ENCODE peak calls at places on chromosomes 1 and 21, in five cellular contexts. X is effector memory CD4-positive, alpha-beta T cell; C is left ventricle myocardium inferior; M is mesenchymal stem cell; Z is body of pancreas. O is an unnamed sample. For H3K4me1, the result is how much of the 10 kb centered on the place peaks cover.

GRCh38 chr1:203374023-203374422 is 23.1 kb upstream of the FMOD start:
- DNase-seq in M (no peak), Z (no peak), C (no peak), X (no peak), O (no peak)

GRCh38 chr1:206040328-206040727 is 12.6 kb upstream of the RHEX start:
- DNase-seq in C (no peak), Z (no peak), X (no peak), M (no peak), O (no peak)

GRCh38 chr1:31764307-31765040 is at the start of gene ADGRB2:
- DNase-seq in M (no peak), Z (no peak), X (no peak), C (no peak), O (no peak)

GRCh38 chr1:25129380-25129779 is 102.9 kb downstream of the SYF2 start:
- DNase-seq in Z (no peak), C (no peak), M (no peak), X (no peak), O (no peak)

GRCh38 chr1:158121604-158122254 is 59.0 kb upstream of the CD1D start:
- DNase-seq in M (peak), C (no peak), X (no peak), Z (peak), O (peak)

GRCh38 chr1:80542231-80542630 is 1258.5 kb upstream of the ADGRL2 start:
- DNase-seq in M (peak), Z (no peak), X (no peak), C (no peak), O (no peak)

GRCh38 chr1:180948357-180948756 is 35.7 kb downstream of the KIAA1614 start:
- DNase-seq in X (no peak), M (no peak), C (no peak), Z (no peak), O (no peak)

GRCh38 chr1:73781257-73781656 is 416.7 kb downstream of the LRRIQ3 start:
- DNase-seq in M (no peak), C (no peak), Z (no peak), X (no peak), O (no peak)

GRCh38 chr1:180586671-180587155 is 27.9 kb downstream of the OVAAL start:
- DNase-seq in Z (peak), X (no peak), M (peak), C (no peak), O (no peak)

GRCh38 chr1:201593200-201593828 is 54.4 kb downstream of the NAV1 start:
- DNase-seq in Z (peak), C (no peak), X (no peak), M (peak), O (no peak)

GRCh38 chr1:184299076-184299790 is 87.6 kb upstream of the C1orf21 start:
- DNase-seq in X (no peak), Z (no peak), C (no peak), M (peak), O (no peak)

GRCh38 chr1:51369171-51369570 is 38.8 kb upstream of the TTC39A start:
- DNase-seq in M (no peak), C (no peak), X (no peak), Z (no peak), O (no peak)

GRCh38 chr1:247085310-247085709 is 6.7 kb upstream of the ZNF670 start:
- DNase-seq in X (no peak), C (no peak), M (no peak), Z (no peak), O (no peak)

GRCh38 chr1:157137051-157137772 is 983 bp downstream of the ETV3 start:
- DNase-seq in M (peak), C (no peak), Z (no peak), X (no peak), O (no peak)

GRCh38 chr1:36652011-36652410 is 169.3 kb upstream of the CSF3R start:
- DNase-seq in C (no peak), X (no peak), M (no peak), Z (no peak), O (no peak)

GRCh38 chr1:217614319-217614718 is 16.6 kb downstream of the GPATCH2 start:
- DNase-seq in Z (no peak), M (no peak), X (no peak), C (no peak), O (no peak)

GRCh38 chr1:159868766-159869165 is 6.3 kb upstream of the VSIG8 start:
- DNase-seq in X (no peak), C (no peak), M (no peak), Z (no peak), O (no peak)
- H3K4me1 ChIP-seq in X (under half), C (under half), M (under half), Z (under half), O (under half)

DNA sequence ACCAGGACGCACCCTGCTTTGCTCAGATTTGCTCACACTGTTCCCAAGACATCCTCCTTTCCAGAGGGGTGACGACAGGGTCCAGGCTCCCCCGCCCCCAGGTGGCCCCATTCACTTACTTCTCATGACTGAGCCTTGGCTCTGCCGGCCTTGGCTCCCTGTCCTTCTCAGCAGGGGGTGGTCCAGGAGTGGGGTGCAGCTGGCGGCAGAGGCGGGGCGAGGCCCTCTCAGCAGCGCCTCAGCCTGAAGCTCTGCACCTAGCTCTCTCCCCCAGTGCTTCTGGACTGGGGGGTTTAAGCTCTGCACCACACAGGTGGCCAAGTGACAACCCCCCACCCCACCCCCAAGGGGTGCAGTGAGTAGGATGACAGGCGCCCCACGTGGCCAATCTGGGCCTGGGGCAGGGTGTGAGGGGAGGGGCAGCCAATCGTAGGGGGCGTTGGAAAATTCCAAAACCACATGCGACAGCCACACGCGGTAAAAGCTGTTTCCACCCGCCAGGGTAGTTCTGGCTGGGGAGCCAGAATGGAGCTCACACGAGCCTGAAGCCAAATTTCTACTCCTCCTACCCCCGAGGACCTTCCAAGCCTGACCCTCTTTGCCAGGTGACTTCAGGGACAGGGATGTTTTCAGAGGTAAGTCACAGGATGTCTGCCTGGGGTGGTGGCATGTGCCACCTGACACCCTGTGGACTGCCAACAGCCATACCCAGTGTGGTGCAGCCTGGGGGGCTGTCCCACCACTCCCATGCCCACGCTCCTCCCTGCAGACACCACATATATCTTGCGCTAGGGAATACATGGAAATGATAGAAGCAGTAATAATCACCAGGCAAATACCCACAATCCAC is 5.6 kb downstream of the RORC start:
- DNase-seq in M (no peak), X (peak), Z (no peak), C (no peak), O (peak)
- H3K4me1 ChIP-seq in M (under half), X (half or more), Z (half or more), C (under half), O (half or more)

DNA sequence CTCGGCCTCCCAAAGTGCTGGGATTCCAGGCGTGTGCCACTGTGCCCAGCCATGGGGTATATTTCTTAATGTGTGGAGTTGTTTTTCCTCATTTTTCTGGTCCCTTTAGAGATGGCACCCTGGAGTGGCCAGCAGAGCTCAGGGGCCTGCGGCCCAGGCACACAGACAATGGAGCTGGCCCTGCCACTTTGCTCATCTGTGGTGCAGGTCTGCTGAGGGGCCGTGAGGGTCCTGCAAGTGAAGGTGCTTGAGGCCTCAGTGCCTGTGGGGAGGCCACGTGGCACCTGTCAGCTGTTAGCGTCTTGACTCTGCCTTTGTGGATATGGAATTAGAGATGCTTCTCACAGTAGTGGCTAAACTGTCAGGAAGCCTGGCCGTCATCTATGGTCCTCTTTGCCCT is 7.5 kb downstream of the COL18A1 start:
- DNase-seq in Z (no peak), M (no peak), C (peak), X (no peak), O (no peak)
- H3K4me1 ChIP-seq in Z (half or more), M (half or more), C (half or more), X (under half), O (under half)

DNA sequence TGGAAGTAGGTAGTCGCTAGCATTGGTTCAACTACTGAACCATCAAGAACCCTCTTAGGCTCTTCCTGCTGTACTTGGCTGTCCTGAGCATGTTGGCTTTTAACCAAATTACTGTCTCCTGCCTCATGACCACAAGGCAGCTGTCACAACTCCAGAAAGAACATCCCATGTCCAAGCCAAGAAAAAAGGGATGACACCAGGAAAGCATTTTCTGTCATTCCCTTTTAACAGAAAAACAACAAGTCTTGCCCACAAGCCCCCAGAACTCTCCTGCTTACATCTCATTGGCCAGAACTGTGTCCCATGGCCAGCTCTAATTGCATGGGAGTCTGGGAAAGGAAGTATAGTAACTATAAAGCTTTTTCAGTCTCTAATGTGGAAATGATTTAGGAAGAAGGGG is 2.4 kb upstream of the RNU5D-1 start:
- DNase-seq in X (no peak), Z (no peak), M (peak), C (no peak), O (no peak)
- H3K4me1 ChIP-seq in X (under half), Z (under half), M (under half), C (under half), O (under half)

DNA sequence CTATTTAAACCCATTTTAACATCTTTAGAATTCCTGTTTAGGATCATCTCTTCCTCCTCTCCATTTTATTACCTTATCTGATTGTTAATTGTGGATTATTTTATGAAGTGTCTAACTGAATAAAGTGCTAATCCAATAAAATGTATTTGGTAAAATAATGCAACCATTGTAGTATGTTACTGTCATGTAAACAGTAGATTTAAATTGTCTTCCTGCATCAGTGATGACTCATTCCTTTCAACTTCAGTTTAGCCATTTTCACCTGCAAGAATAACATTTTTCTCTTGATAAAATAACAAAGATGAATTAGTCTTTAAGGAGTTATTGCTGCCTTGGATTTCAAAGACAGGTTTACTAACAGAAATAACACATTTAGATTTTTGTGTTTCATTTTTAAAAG is 5.4 kb downstream of the PPP2R5A start:
- DNase-seq in M (no peak), Z (no peak), C (no peak), X (no peak), O (no peak)
- H3K4me1 ChIP-seq in M (under half), Z (half or more), C (half or more), X (under half), O (half or more)

DNA sequence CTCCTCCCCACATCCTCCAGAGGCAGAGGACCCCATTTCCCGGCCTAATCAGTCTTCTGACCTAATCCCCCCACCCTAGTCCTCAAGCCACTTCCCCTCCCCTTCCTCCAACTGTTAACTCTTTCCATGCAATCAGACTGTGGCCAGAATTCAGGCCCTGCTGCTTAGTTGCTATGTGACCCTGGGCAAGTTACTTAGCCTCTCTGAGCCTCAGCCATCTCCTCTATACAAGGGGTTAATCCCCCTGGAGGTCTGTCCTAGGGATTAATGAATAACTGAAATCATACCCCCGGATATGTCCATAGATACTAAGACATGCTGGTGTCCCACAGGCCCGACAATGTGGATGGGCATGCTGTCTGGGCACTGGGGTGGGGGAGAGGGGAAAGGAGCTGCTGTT is 18.3 kb downstream of the AHDC1 start:
- DNase-seq in Z (no peak), X (no peak), C (no peak), M (no peak), O (no peak)
- H3K4me1 ChIP-seq in Z (under half), X (under half), C (half or more), M (under half), O (under half)

GRCh38 chr1:2255420-2256369 is 27.6 kb downstream of the SKI start:
- DNase-seq in Z (peak), C (no peak), M (peak), X (peak), O (peak)
- H3K4me1 ChIP-seq in Z (under half), C (half or more), M (under half), X (half or more), O (half or more)

GRCh38 chr1:226708967-226709396 is 30.1 kb downstream of the ITPKB start:
- DNase-seq in X (no peak), Z (no peak), M (peak), C (no peak), O (no peak)

GRCh38 chr1:226709942-226710341 is 29.1 kb downstream of the ITPKB start:
- DNase-seq in X (no peak), M (no peak), Z (no peak), C (no peak), O (no peak)

GRCh38 chr1:226704169-226704921 is 34.7 kb downstream of the ITPKB start:
- DNase-seq in Z (no peak), X (no peak), C (no peak), M (peak), O (no peak)

GRCh38 chr1:226708342-226708780 is 30.7 kb downstream of the ITPKB start:
- DNase-seq in C (no peak), M (peak), X (peak), Z (no peak), O (no peak)

GRCh38 chr1:226706664-226707063 is 32.4 kb downstream of the ITPKB start:
- DNase-seq in Z (no peak), C (no peak), M (no peak), X (no peak), O (no peak)
- H3K4me1 ChIP-seq in Z (under half), C (half or more), M (under half), X (half or more), O (half or more)

DNA sequence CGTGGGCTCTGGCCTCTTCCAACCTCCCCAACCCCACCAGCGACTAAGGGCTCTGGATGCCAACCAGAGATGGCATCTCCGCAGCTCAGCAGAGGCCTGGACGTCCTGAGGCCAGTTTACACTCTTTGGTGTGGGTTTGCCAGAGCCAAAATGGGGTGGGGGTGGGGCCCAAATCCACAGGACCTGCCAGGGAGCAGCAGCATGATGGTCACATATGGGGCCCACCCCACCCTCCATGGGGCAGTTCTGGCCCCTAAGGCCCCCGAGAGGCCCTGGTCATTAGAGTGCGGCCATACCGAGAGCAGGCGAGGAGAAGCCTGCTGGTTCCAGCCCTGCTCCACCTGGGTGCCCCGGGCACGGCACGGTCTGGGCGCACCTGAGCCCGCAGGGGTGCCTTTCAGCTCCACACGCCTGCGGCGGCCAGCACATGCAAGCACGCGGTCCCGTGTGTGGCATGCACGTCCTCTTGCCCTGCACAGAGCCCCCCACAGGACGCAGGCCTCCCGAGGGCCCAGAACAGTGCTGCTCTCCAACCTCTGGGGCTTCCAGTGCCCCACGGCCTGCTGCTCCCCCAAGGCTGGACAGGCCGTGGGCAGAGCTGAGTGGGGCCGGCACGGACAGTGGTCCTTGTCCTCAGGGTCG is 4.8 kb downstream of the C1QTNF12 start:
- DNase-seq in Z (no peak), M (no peak), C (no peak), X (no peak), O (no peak)
- H3K4me1 ChIP-seq in Z (under half), M (half or more), C (under half), X (under half), O (under half)

O was measured in CD4-positive, alpha-beta memory T cell.